ENCODE peak calls at places on chromosomes 16 and 17, in four cellular contexts. E is tibial artery, Q is non-pigmented ciliary epithelial cell, I is NCI-H1092 treated with DMSO at 0.1 percent for 48 hours. B is an unnamed sample.

GRCh38 chr16:50093607-50094570 is 28.1 kb downstream of the HEATR3 start:
- DNase-seq in E (peak), Q (no peak), I (no peak), B (peak)

GRCh38 chr17:45131616-45132301 is 556 bp downstream of the PLCD3 start:
- DNase-seq in E (peak), Q (no peak), I (no peak), B (peak)

GRCh38 chr17:17124341-17124740 is 81.8 kb downstream of the PLD6 start:
- DNase-seq in E (no peak), Q (no peak), I (no peak), B (no peak)

GRCh38 chr17:55301521-55302406 is 37.0 kb downstream of the HLF start:
- DNase-seq in E (no peak), Q (no peak), I (no peak), B (peak)

GRCh38 chr16:81723098-81723723 is 55.9 kb upstream of the PLCG2 start:
- DNase-seq in E (no peak), Q (no peak), I (peak), B (peak)

GRCh38 chr17:57389474-57389873 is 133.2 kb downstream of the MSI2 start:
- DNase-seq in E (no peak), Q (no peak), I (no peak), B (no peak)

GRCh38 chr16:20520103-20520502 is 56.1 kb downstream of the ACSM2B start:
- DNase-seq in E (no peak), Q (no peak), I (no peak), B (no peak)

GRCh38 chr16:1773703-1774455 is 945 bp upstream of the MRPS34 start:
- DNase-seq in E (no peak), Q (no peak), I (no peak), B (no peak)

GRCh38 chr17:19650826-19651225 is 2.3 kb downstream of the ALDH3A2 start:
- DNase-seq in E (no peak), Q (no peak), I (no peak), B (no peak)

GRCh38 chr17:33667671-33668070 is 374.6 kb upstream of the ASIC2 start:
- DNase-seq in E (no peak), Q (no peak), I (no peak), B (no peak)

GRCh38 chr17:32794533-32795246 is 82.2 kb downstream of the MYO1D start:
- DNase-seq in E (no peak), Q (no peak), I (no peak), B (no peak)

GRCh38 chr17:28926786-28927185 is 23.9 kb upstream of the DHRS13 start:
- DNase-seq in E (no peak), Q (no peak), I (no peak), B (no peak)

GRCh38 chr17:34241062-34241461 is 14.0 kb upstream of the CCL2 start:
- DNase-seq in E (peak), Q (no peak), I (no peak), B (peak)

GRCh38 chr17:81682565-81683207 is 911 bp downstream of the ARL16 start:
- DNase-seq in E (no peak), Q (no peak), I (peak), B (no peak)